ENCODE peak calls at places on chromosomes 1 and 21, in four cellular contexts. One of them, this sample, is unnamed.

GRCh38 chr1:110783292-110783918 is 89.5 kb upstream of the CD53 start:
- DNase-seq in activated CD4-positive, CD25-positive, alpha-beta regulatory T cell: peak
- DNase-seq in C1 segment of cervical spinal cord: peak
- DNase-seq in hypothalamus: no peak
- DNase-seq in this sample: no peak

GRCh38 chr1:170010443-170010842 is 64.1 kb downstream of the KIFAP3 start:
- DNase-seq in activated CD4-positive, CD25-positive, alpha-beta regulatory T cell: no peak
- DNase-seq in C1 segment of cervical spinal cord: no peak
- DNase-seq in hypothalamus: no peak
- DNase-seq in this sample: no peak

GRCh38 chr1:213245270-213245669 is 194.2 kb downstream of the RPS6KC1 start:
- DNase-seq in activated CD4-positive, CD25-positive, alpha-beta regulatory T cell: no peak
- DNase-seq in C1 segment of cervical spinal cord: no peak
- DNase-seq in hypothalamus: no peak
- DNase-seq in this sample: no peak

GRCh38 chr1:55244476-55245109 is 29.4 kb upstream of the USP24 start:
- DNase-seq in activated CD4-positive, CD25-positive, alpha-beta regulatory T cell: no peak
- DNase-seq in C1 segment of cervical spinal cord: no peak
- DNase-seq in hypothalamus: no peak
- DNase-seq in this sample: no peak

GRCh38 chr1:89632213-89633102 is 462 bp upstream of the LRRC8C start:
- DNase-seq in activated CD4-positive, CD25-positive, alpha-beta regulatory T cell: peak
- DNase-seq in C1 segment of cervical spinal cord: peak
- DNase-seq in hypothalamus: no peak
- DNase-seq in this sample: peak

GRCh38 chr1:197467881-197468280 is 199.8 kb downstream of the CRB1 start:
- DNase-seq in activated CD4-positive, CD25-positive, alpha-beta regulatory T cell: no peak
- DNase-seq in C1 segment of cervical spinal cord: no peak
- DNase-seq in hypothalamus: no peak
- DNase-seq in this sample: no peak

GRCh38 chr1:12525311-12526181 is 92.5 kb downstream of the DHRS3 start:
- DNase-seq in activated CD4-positive, CD25-positive, alpha-beta regulatory T cell: no peak
- DNase-seq in C1 segment of cervical spinal cord: no peak
- DNase-seq in hypothalamus: no peak
- DNase-seq in this sample: no peak

GRCh38 chr21:46002841-46003574 is 21.4 kb downstream of the COL6A1 start:
- DNase-seq in activated CD4-positive, CD25-positive, alpha-beta regulatory T cell: no peak
- DNase-seq in C1 segment of cervical spinal cord: no peak
- DNase-seq in hypothalamus: no peak
- DNase-seq in this sample: no peak

GRCh38 chr1:178344513-178345077 is 152.2 kb downstream of the CLEC20A start:
- DNase-seq in activated CD4-positive, CD25-positive, alpha-beta regulatory T cell: no peak
- DNase-seq in C1 segment of cervical spinal cord: no peak
- DNase-seq in hypothalamus: no peak
- DNase-seq in this sample: no peak

GRCh38 chr21:41477641-41478318 is 30.2 kb downstream of the TMPRSS2 start:
- DNase-seq in activated CD4-positive, CD25-positive, alpha-beta regulatory T cell: no peak
- DNase-seq in C1 segment of cervical spinal cord: peak
- DNase-seq in hypothalamus: no peak
- DNase-seq in this sample: no peak

GRCh38 chr1:81305997-81306452 is 494.7 kb upstream of the ADGRL2 start:
- DNase-seq in activated CD4-positive, CD25-positive, alpha-beta regulatory T cell: no peak
- DNase-seq in C1 segment of cervical spinal cord: peak
- DNase-seq in hypothalamus: no peak
- DNase-seq in this sample: peak

GRCh38 chr1:223123238-223123976 is 19.6 kb downstream of the TLR5 start:
- DNase-seq in activated CD4-positive, CD25-positive, alpha-beta regulatory T cell: peak
- DNase-seq in C1 segment of cervical spinal cord: no peak
- DNase-seq in hypothalamus: no peak
- DNase-seq in this sample: peak

GRCh38 chr1:53121319-53122172 is 20.9 kb downstream of the SLC1A7 start:
- DNase-seq in activated CD4-positive, CD25-positive, alpha-beta regulatory T cell: no peak
- DNase-seq in C1 segment of cervical spinal cord: no peak
- DNase-seq in hypothalamus: no peak
- DNase-seq in this sample: no peak

GRCh38 chr1:186900539-186901237 is 71.9 kb downstream of the PLA2G4A start:
- DNase-seq in activated CD4-positive, CD25-positive, alpha-beta regulatory T cell: no peak
- DNase-seq in C1 segment of cervical spinal cord: no peak
- DNase-seq in hypothalamus: no peak
- DNase-seq in this sample: no peak

GRCh38 chr1:78227705-78228260 is 182.0 kb downstream of the GIPC2 start:
- DNase-seq in activated CD4-positive, CD25-positive, alpha-beta regulatory T cell: no peak
- DNase-seq in C1 segment of cervical spinal cord: no peak
- DNase-seq in hypothalamus: no peak
- DNase-seq in this sample: no peak

GRCh38 chr1:166489670-166490436 is 323.1 kb upstream of the FAM78B start:
- DNase-seq in activated CD4-positive, CD25-positive, alpha-beta regulatory T cell: peak
- DNase-seq in C1 segment of cervical spinal cord: no peak
- DNase-seq in hypothalamus: no peak
- DNase-seq in this sample: no peak

GRCh38 chr1:157994704-157995540 is 1.5 kb downstream of the KIRREL1 start:
- DNase-seq in activated CD4-positive, CD25-positive, alpha-beta regulatory T cell: no peak
- DNase-seq in C1 segment of cervical spinal cord: no peak
- DNase-seq in hypothalamus: no peak
- DNase-seq in this sample: no peak

GRCh38 chr1:74767490-74767889 is 34.5 kb downstream of the TYW3 start:
- DNase-seq in activated CD4-positive, CD25-positive, alpha-beta regulatory T cell: no peak
- DNase-seq in C1 segment of cervical spinal cord: no peak
- DNase-seq in hypothalamus: no peak
- DNase-seq in this sample: no peak

GRCh38 chr1:206447792-206448191 is 22.5 kb upstream of the IKBKE start:
- DNase-seq in activated CD4-positive, CD25-positive, alpha-beta regulatory T cell: no peak
- DNase-seq in C1 segment of cervical spinal cord: no peak
- DNase-seq in hypothalamus: no peak
- DNase-seq in this sample: no peak

This sample was measured in occipital lobe.